ENCODE peak calls at places on chromosome 3, in five cellular contexts. C is endodermal cell, U is pancreas, D is uterus, W is WERI-Rb-1. B is an unnamed sample. For H3K9me3, the result is how much of the 10 kb centered on the place peaks cover.

GRCh38 chr3:118228151-118228550 is 806.5 kb downstream of the IGSF11 start:
- DNase-seq in U (no peak), W (no peak), C (no peak), D (no peak), B (no peak)

GRCh38 chr3:4174760-4175159 is 128.4 kb upstream of the SETMAR start:
- DNase-seq in U (no peak), D (no peak), W (peak), C (no peak), B (no peak)

GRCh38 chr3:50481992-50482391 is 21.4 kb downstream of the CACNA2D2 start:
- DNase-seq in U (no peak), C (peak), W (peak), D (no peak), B (no peak)

GRCh38 chr3:56005196-56005805 is 463.0 kb downstream of the ERC2 start:
- DNase-seq in D (no peak), U (no peak), W (no peak), C (no peak), B (no peak)

GRCh38 chr3:55362206-55362960 is 124.7 kb downstream of the WNT5A start:
- DNase-seq in D (no peak), C (no peak), W (no peak), U (no peak), B (no peak)

GRCh38 chr3:149442845-149443544 is 31.5 kb upstream of the TM4SF4 start:
- DNase-seq in C (no peak), W (no peak), U (no peak), D (no peak), B (no peak)

GRCh38 chr3:85783331-85783730 is 824.5 kb downstream of the CADM2 start:
- DNase-seq in U (no peak), D (no peak), W (no peak), C (no peak), B (no peak)

GRCh38 chr3:81554805-81555204 is 206.6 kb downstream of the GBE1 start:
- DNase-seq in W (no peak), C (no peak), D (no peak), U (no peak), B (no peak)

GRCh38 chr3:84223512-84223911 is 735.3 kb upstream of the CADM2 start:
- DNase-seq in W (no peak), U (no peak), D (no peak), C (no peak), B (no peak)

GRCh38 chr3:66066963-66067617 is 28.4 kb upstream of the MAGI1 start:
- DNase-seq in D (no peak), C (no peak), U (no peak), W (no peak), B (no peak)

DNA sequence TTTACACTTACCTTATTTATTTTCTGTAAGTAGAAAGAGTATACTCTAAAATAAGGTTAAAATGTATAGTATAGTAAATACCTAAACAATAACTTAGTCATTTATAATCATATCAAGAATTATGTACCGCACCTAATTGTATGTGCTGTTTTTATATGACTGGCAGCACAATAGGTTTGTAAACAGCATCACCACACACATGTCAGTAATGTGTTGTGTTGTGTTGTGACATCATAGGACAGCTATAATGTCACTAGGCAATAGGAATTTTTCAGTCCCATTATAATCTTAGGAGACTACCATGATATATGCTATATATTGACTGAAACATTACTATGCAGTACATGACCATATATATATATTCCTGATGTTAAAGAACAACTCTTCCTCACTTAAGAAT is 99.9 kb upstream of the CNTN4 start:
- DNase-seq in C (no peak), U (no peak), D (no peak), W (no peak), B (no peak)
- H3K9me3 ChIP-seq in C (under half), U (under half), D (under half), W (under half), B (under half)

GRCh38 chr3:49217688-49218470 is 46.5 kb downstream of the KLHDC8B start:
- DNase-seq in U (peak), W (peak), D (peak), C (no peak), B (no peak)
- H3K9me3 ChIP-seq in U (under half), W (under half), D (under half), C (under half), B (under half)

GRCh38 chr3:147422226-147422933 is 13.2 kb downstream of the ZIC1 start:
- DNase-seq in C (peak), D (no peak), U (no peak), W (peak), B (no peak)
- H3K9me3 ChIP-seq in C (under half), D (under half), U (under half), W (under half), B (under half)

GRCh38 chr3:114259566-114259965 is 22.2 kb upstream of the ZNF80 start:
- DNase-seq in C (no peak), W (no peak), D (no peak), U (no peak), B (no peak)
- H3K9me3 ChIP-seq in C (under half), W (under half), D (under half), U (under half), B (under half)

GRCh38 chr3:21055015-21055414 is 696.0 kb downstream of the ZNF385D start:
- DNase-seq in U (no peak), D (no peak), W (no peak), C (no peak), B (no peak)

GRCh38 chr3:21062724-21063436 is 688.1 kb downstream of the ZNF385D start:
- DNase-seq in C (no peak), U (no peak), W (no peak), D (no peak), B (no peak)

GRCh38 chr3:21056293-21056692 is 694.7 kb downstream of the ZNF385D start:
- DNase-seq in U (no peak), W (no peak), D (no peak), C (no peak), B (no peak)

GRCh38 chr3:21054064-21054463 is 696.9 kb downstream of the ZNF385D start:
- DNase-seq in D (no peak), U (no peak), W (no peak), C (no peak), B (no peak)

DNA sequence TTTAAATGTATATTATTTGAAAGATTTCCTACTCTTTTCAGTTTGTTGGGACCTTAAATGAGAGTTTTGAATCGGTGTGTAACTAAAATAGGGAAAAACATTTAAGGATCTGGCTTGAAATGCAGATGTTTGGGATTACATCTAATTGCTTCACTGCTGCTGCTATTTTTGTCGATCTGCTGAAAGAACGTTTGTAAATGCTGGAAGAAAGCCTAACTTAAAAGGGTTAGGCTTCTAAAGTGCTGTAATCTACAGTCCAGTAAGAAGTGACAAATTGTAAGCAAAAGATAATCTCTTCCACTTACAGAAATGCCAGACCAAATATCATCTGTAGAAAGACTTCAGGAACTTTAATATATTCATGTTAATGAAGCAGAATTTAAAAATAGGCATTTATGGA is 691.6 kb downstream of the ZNF385D start:
- DNase-seq in C (no peak), D (no peak), U (no peak), W (no peak), B (no peak)
- H3K9me3 ChIP-seq in C (under half), D (under half), U (under half), W (under half), B (under half)

DNA sequence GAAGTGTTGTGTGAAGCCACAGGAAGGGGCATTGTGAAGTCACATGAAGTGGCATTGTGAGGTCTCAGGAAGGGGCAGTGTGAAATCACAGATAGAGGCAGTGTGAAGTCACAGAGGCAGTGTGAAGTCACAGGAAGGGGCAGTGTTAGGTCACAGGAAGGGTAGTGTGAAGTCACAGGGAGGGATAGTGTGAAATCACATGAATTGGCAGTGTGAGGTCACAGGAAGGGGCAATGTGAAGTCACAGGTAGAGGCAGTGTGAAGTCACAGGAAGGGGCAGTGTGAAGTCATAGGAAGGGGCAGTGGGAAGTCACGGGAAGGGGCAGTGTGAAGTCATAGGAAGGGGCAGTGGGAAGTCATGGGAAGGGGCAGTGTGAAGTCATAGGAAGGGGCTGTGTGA is 37.9 kb downstream of the GASK1A start:
- DNase-seq in D (no peak), U (no peak), W (no peak), C (no peak), B (no peak)
- H3K9me3 ChIP-seq in D (under half), U (under half), W (under half), C (under half), B (under half)